ENCODE peak calls at places on chromosomes 13 and 19, in six cellular contexts. Y, C, N, F, U and J are unnamed samples.

GRCh38 chr19:46766569-46767317 is 20.5 kb upstream of the STRN4 start:
- DNase-seq in Y (peak; percentile 74), C (peak; percentile 75), N (peak; percentile 53), F (peak; percentile 70), U (no peak), J (peak; percentile 57)

GRCh38 chr13:39840201-39840600 is 184.7 kb downstream of the COG6 start:
- DNase-seq in Y (no peak), C (no peak), N (no peak), F (no peak), U (no peak), J (no peak)

GRCh38 chr13:75830842-75831241 is 194.7 kb downstream of the LMO7 start:
- DNase-seq in Y (no peak), C (no peak), N (no peak), F (no peak), U (no peak), J (no peak)

GRCh38 chr19:48348039-48348438 is 15.7 kb downstream of the TMEM143 start:
- DNase-seq in Y (no peak), C (no peak), N (no peak), F (no peak), U (no peak), J (no peak)

GRCh38 chr13:19881641-19882040 is 18.2 kb upstream of the ZMYM5 start:
- DNase-seq in Y (no peak), C (no peak), N (no peak), F (no peak), U (no peak), J (no peak)

GRCh38 chr19:8377598-8377997 is 12.6 kb upstream of the RAB11B start:
- DNase-seq in Y (peak; percentile 13), C (no peak), N (no peak), F (no peak), U (no peak), J (no peak)

GRCh38 chr13:96816874-96817273 is 177.4 kb downstream of the OXGR1 start:
- DNase-seq in Y (no peak), C (no peak), N (no peak), F (no peak), U (no peak), J (no peak)

GRCh38 chr13:111966969-111967368 is 100.0 kb upstream of the SOX1 start:
- DNase-seq in Y (no peak), C (no peak), N (no peak), F (no peak), U (no peak), J (no peak)

GRCh38 chr19:48490980-48491792 is 20.4 kb downstream of the LMTK3 start:
- DNase-seq in Y (no peak), C (peak; percentile 78), N (peak; percentile 34), F (no peak), U (no peak), J (peak; percentile 41)

GRCh38 chr19:17497149-17497798 is 14.2 kb upstream of the PGLS start:
- DNase-seq in Y (no peak), C (no peak), N (no peak), F (no peak), U (no peak), J (no peak)

GRCh38 chr13:43933378-43933777 is 53.7 kb downstream of the LACC1 start:
- DNase-seq in Y (no peak), C (no peak), N (no peak), F (no peak), U (no peak), J (no peak)

GRCh38 chr13:106101201-106101600 is 434.3 kb downstream of the EFNB2 start:
- DNase-seq in Y (no peak), C (no peak), N (no peak), F (no peak), U (no peak), J (no peak)

GRCh38 chr19:2332341-2333026 is 4.0 kb downstream of the SPPL2B start:
- DNase-seq in Y (no peak), C (peak; percentile 44), N (no peak), F (no peak), U (no peak), J (no peak)

GRCh38 chr13:44021422-44021821 is 141.7 kb downstream of the LACC1 start:
- DNase-seq in Y (no peak), C (no peak), N (no peak), F (no peak), U (no peak), J (no peak)

GRCh38 chr19:28170066-28170465 is 1042.9 kb downstream of the UQCRFS1 start:
- DNase-seq in Y (no peak), C (no peak), N (no peak), F (no peak), U (no peak), J (no peak)

GRCh38 chr19:4507150-4507452 is 11.2 kb downstream of the PLIN4 start:
- DNase-seq in Y (no peak), C (no peak), N (no peak), F (no peak), U (no peak), J (no peak)

GRCh38 chr19:36136975-36137686 is 2.7 kb upstream of the CAPNS1 start:
- DNase-seq in Y (peak; percentile 72), C (no peak), N (no peak), F (no peak), U (no peak), J (peak; percentile 96)

GRCh38 chr13:66933994-66934393 is 296.1 kb downstream of the PCDH9 start:
- DNase-seq in Y (no peak), C (no peak), N (no peak), F (no peak), U (no peak), J (peak; percentile 0)

GRCh38 chr13:75305057-75305456 is 176.9 kb downstream of the TBC1D4 start:
- DNase-seq in Y (no peak), C (no peak), N (no peak), F (no peak), U (no peak), J (no peak)

GRCh38 chr19:46296722-46297431 is at the start of gene HIF3A:
- DNase-seq in Y (peak; percentile 79), C (no peak), N (no peak), F (no peak), U (no peak), J (peak; percentile 49)

GRCh38 chr19:8302357-8302691 is 5.8 kb downstream of the CD320 start:
- DNase-seq in Y (peak; percentile 45), C (peak; percentile 17), N (no peak), F (no peak), U (no peak), J (no peak)

GRCh38 chr19:47228937-47229673 is 1.9 kb downstream of the BBC3 start:
- DNase-seq in Y (no peak), C (peak; percentile 84), N (no peak), F (no peak), U (no peak), J (no peak)

GRCh38 chr13:66926200-66926850 is 303.8 kb downstream of the PCDH9 start:
- DNase-seq in Y (no peak), C (no peak), N (no peak), F (no peak), U (no peak), J (no peak)

GRCh38 chr13:58087566-58087965 is 456.0 kb downstream of the PCDH17 start:
- DNase-seq in Y (no peak), C (no peak), N (no peak), F (no peak), U (no peak), J (no peak)

GRCh38 chr19:11693505-11694499 is 44.9 kb downstream of the ZNF823 start:
- DNase-seq in Y (no peak), C (no peak), N (no peak), F (peak; percentile 55), U (no peak), J (peak; percentile 11)

GRCh38 chr13:114152831-114153371 is 20.5 kb upstream of the RASA3 start:
- DNase-seq in Y (no peak), C (no peak), N (no peak), F (no peak), U (no peak), J (no peak)

GRCh38 chr13:112990783-112991182 is 21.8 kb downstream of the MCF2L start:
- DNase-seq in Y (no peak), C (no peak), N (no peak), F (peak; percentile 85), U (no peak), J (peak; percentile 8)

GRCh38 chr19:29576761-29577661 is 29.1 kb upstream of the POP4 start:
- DNase-seq in Y (no peak), C (no peak), N (no peak), F (no peak), U (no peak), J (no peak)

GRCh38 chr13:110555601-110556223 is 5.8 kb downstream of the RAB20 start:
- DNase-seq in Y (no peak), C (no peak), N (no peak), F (no peak), U (no peak), J (no peak)

GRCh38 chr19:55694656-55695491 is 19.8 kb downstream of the EPN1 start:
- DNase-seq in Y (peak; percentile 35), C (no peak), N (no peak), F (no peak), U (no peak), J (no peak)

GRCh38 chr19:18742838-18743237 is 48.3 kb downstream of the COMP start:
- DNase-seq in Y (no peak), C (no peak), N (no peak), F (no peak), U (no peak), J (no peak)

GRCh38 chr19:6234527-6234926 is 45.2 kb downstream of the MLLT1 start:
- DNase-seq in Y (no peak), C (no peak), N (no peak), F (no peak), U (no peak), J (no peak)